ENCODE peak calls at places on chromosomes 4 and X, in six cellular contexts. N, L, M, H, Y and A are unnamed samples.
A peak's percentile ranks its signal among the peaks of the same experiment; 100 is the strongest.

GRCh38 chrX:106862972-106863688 is 40.0 kb downstream of the RIPPLY1 start:
- DNase-seq in N (no peak), L (no peak), M (peak; percentile 1), H (no peak), Y (no peak), A (peak; percentile 2)

GRCh38 chr4:142909908-142910307 is 63.8 kb upstream of the INPP4B start:
- DNase-seq in N (no peak), L (no peak), M (no peak), H (no peak), Y (no peak), A (no peak)

GRCh38 chr4:83413676-83414075 is 41.9 kb downstream of the HELQ start:
- DNase-seq in N (no peak), L (no peak), M (no peak), H (no peak), Y (no peak), A (peak; percentile 4)

GRCh38 chr4:16197842-16198241 is 28.4 kb downstream of the TAPT1 start:
- DNase-seq in N (no peak), L (no peak), M (no peak), H (no peak), Y (no peak), A (no peak)

GRCh38 chrX:48278958-48279357 is 23.8 kb downstream of the SSX1 start:
- DNase-seq in N (no peak), L (no peak), M (peak; percentile 4), H (no peak), Y (no peak), A (peak; percentile 0)

GRCh38 chrX:107766470-107767140 is 9.0 kb downstream of the TSC22D3 start:
- DNase-seq in N (no peak), L (peak; percentile 79), M (no peak), H (no peak), Y (peak; percentile 73), A (no peak)

GRCh38 chr4:152909901-152910300 is 26.2 kb upstream of the FHDC1 start:
- DNase-seq in N (peak; percentile 58), L (no peak), M (no peak), H (no peak), Y (no peak), A (no peak)

GRCh38 chr4:105457997-105458396 is 15.9 kb downstream of the PPA2 start:
- DNase-seq in N (no peak), L (no peak), M (no peak), H (no peak), Y (no peak), A (no peak)

GRCh38 chrX:31333181-31333831 is 261.5 kb upstream of the FTHL17 start:
- DNase-seq in N (no peak), L (no peak), M (no peak), H (no peak), Y (no peak), A (no peak)

GRCh38 chr4:52659016-52659721 is at the start of gene USP46:
- DNase-seq in N (peak; percentile 68), L (peak; percentile 83), M (peak; percentile 15), H (peak; percentile 85), Y (peak; percentile 83), A (peak; percentile 84)

GRCh38 chr4:52037730-52038108 is 380 bp downstream of the SGCB start:
- DNase-seq in N (no peak), L (peak; percentile 49), M (no peak), H (peak; percentile 29), Y (peak; percentile 57), A (no peak)

GRCh38 chr4:12446237-12446636 is 1017.5 kb upstream of the HS3ST1 start:
- DNase-seq in N (no peak), L (no peak), M (no peak), H (no peak), Y (no peak), A (no peak)

GRCh38 chrX:31420711-31421151 is 348.9 kb upstream of the FTHL17 start:
- DNase-seq in N (no peak), L (no peak), M (no peak), H (no peak), Y (no peak), A (no peak)

GRCh38 chr4:5033266-5033945 is 14.1 kb upstream of the CYTL1 start:
- DNase-seq in N (no peak), L (no peak), M (no peak), H (no peak), Y (peak; percentile 59), A (no peak)

GRCh38 chrX:30888526-30889146 is 418 bp downstream of the TAB3 start:
- DNase-seq in N (peak; percentile 21), L (no peak), M (no peak), H (no peak), Y (peak; percentile 52), A (peak; percentile 58)

GRCh38 chr4:116320859-116321258 is 764.5 kb downstream of the TRAM1L1 start:
- DNase-seq in N (no peak), L (no peak), M (no peak), H (no peak), Y (no peak), A (no peak)

GRCh38 chrX:15497865-15498264 is 2.7 kb upstream of the BMX start:
- DNase-seq in N (peak; percentile 54), L (no peak), M (peak; percentile 22), H (peak; percentile 39), Y (peak; percentile 71), A (peak; percentile 53)

GRCh38 chr4:128907966-128908365 is 98.5 kb downstream of the JADE1 start:
- DNase-seq in N (no peak), L (no peak), M (no peak), H (no peak), Y (no peak), A (no peak)
- TF ChIP-seq POLR2A in N (no peak), L (no peak), M (no peak), H (no peak), Y (no peak), A (no peak)

GRCh38 chr4:94452476-94453300 is 946 bp downstream of the PDLIM5 start:
- DNase-seq in N (peak; percentile 90), L (peak; percentile 72), M (peak; percentile 61), H (no peak), Y (peak; percentile 91), A (peak; percentile 68)

GRCh38 chr4:94451669-94452475 is at the start of gene PDLIM5:
- DNase-seq in N (peak; percentile 95), L (peak; percentile 91), M (peak; percentile 70), H (peak; percentile 78), Y (peak; percentile 95), A (peak; percentile 92)

GRCh38 chr4:94454405-94454804 is 2.7 kb downstream of the PDLIM5 start:
- DNase-seq in N (no peak), L (no peak), M (no peak), H (no peak), Y (no peak), A (no peak)

GRCh38 chr4:94455081-94455480 is 3.3 kb downstream of the PDLIM5 start:
- DNase-seq in N (peak; percentile 24), L (peak; percentile 39), M (no peak), H (no peak), Y (peak; percentile 86), A (no peak)

GRCh38 chr4:94453534-94453963 is 1.8 kb downstream of the PDLIM5 start:
- DNase-seq in N (no peak), L (no peak), M (no peak), H (no peak), Y (no peak), A (no peak)
- TF ChIP-seq POLR2A in N (no peak), L (no peak), M (no peak), H (no peak), Y (no peak), A (no peak)

GRCh38 chr4:141134051-141134450 is 782 bp upstream of the RNF150 start:
- DNase-seq in N (no peak), L (no peak), M (no peak), H (no peak), Y (no peak), A (no peak)

GRCh38 chr4:141130947-141131545 is 2.2 kb downstream of the RNF150 start:
- DNase-seq in N (no peak), L (no peak), M (no peak), H (no peak), Y (no peak), A (no peak)

GRCh38 chr4:141133146-141134006 is at the start of gene RNF150:
- DNase-seq in N (peak; percentile 53), L (peak; percentile 85), M (no peak), H (peak; percentile 35), Y (peak; percentile 94), A (peak; percentile 55)

GRCh38 chr4:141131738-141132688 is 1.3 kb downstream of the RNF150 start:
- DNase-seq in N (no peak), L (peak; percentile 56), M (no peak), H (no peak), Y (peak; percentile 65), A (no peak)

GRCh38 chr4:141132689-141133145 is 552 bp downstream of the RNF150 start:
- DNase-seq in N (no peak), L (peak; percentile 64), M (no peak), H (peak; percentile 19), Y (peak; percentile 72), A (no peak)
- TF ChIP-seq POLR2A in N (no peak), L (no peak), M (no peak), H (no peak), Y (no peak), A (no peak)

GRCh38 chr4:1870578-1871443 is at the start of gene NSD2:
- DNase-seq in N (peak; percentile 90), L (peak; percentile 89), M (peak; percentile 68), H (peak; percentile 96), Y (peak; percentile 91), A (peak; percentile 98)
- TF ChIP-seq POLR2A in N (peak; percentile 74), L (peak; percentile 63), M (peak; percentile 65), H (peak; percentile 92), Y (peak; percentile 85), A (peak; percentile 97)

GRCh38 chr4:126698224-126698623 is 934.5 kb upstream of the INTU start:
- DNase-seq in N (no peak), L (no peak), M (no peak), H (no peak), Y (no peak), A (no peak)

GRCh38 chr4:126701756-126702155 is 931.0 kb upstream of the INTU start:
- DNase-seq in N (no peak), L (no peak), M (no peak), H (no peak), Y (no peak), A (no peak)

GRCh38 chr4:126697748-126698147 is 935.0 kb upstream of the INTU start:
- DNase-seq in N (no peak), L (no peak), M (no peak), H (no peak), Y (no peak), A (no peak)

GRCh38 chr4:126705271-126705670 is 927.5 kb upstream of the INTU start:
- DNase-seq in N (no peak), L (no peak), M (no peak), H (no peak), Y (no peak), A (no peak)

GRCh38 chr4:126702747-126703146 is 930.0 kb upstream of the INTU start:
- DNase-seq in N (no peak), L (no peak), M (no peak), H (no peak), Y (no peak), A (no peak)
- TF ChIP-seq POLR2A in N (no peak), L (no peak), M (no peak), H (no peak), Y (no peak), A (no peak)

GRCh38 chr4:155758500-155759371 is at the start of gene GUCY1B1:
- DNase-seq in N (peak; percentile 95), L (peak; percentile 93), M (no peak), H (peak; percentile 60), Y (peak; percentile 94), A (peak; percentile 80)
- TF ChIP-seq POLR2A in N (peak; percentile 10), L (no peak), M (no peak), H (no peak), Y (no peak), A (no peak)